ENCODE peak calls at places on chromosome X, in four cellular contexts. Y is uterus, K is brain microvascular endothelial cell, D is cardiac fibroblast. H is an unnamed sample.
A peak's percentile ranks its signal among the peaks of the same experiment; 100 is the strongest.

GRCh38 chrX:41334866-41335589 is 1.1 kb downstream of the DDX3X start:
- DNase-seq in Y (peak; percentile 74), K (peak; percentile 29), D (peak; percentile 53), H (peak; percentile 72)

GRCh38 chrX:38675856-38676255 is 114.5 kb downstream of the TSPAN7 start:
- DNase-seq in Y (no peak), K (no peak), D (no peak), H (no peak)

GRCh38 chrX:104108955-104109354 is 3.4 kb upstream of the ZCCHC18 start:
- DNase-seq in Y (no peak), K (no peak), D (no peak), H (no peak)

GRCh38 chrX:97397371-97397770 is 513.7 kb downstream of the RPA4 start:
- DNase-seq in Y (no peak), K (peak; percentile 59), D (peak; percentile 51), H (peak; percentile 91)

GRCh38 chrX:123450217-123450616 is 266.1 kb downstream of the GRIA3 start:
- DNase-seq in Y (no peak), K (no peak), D (peak; percentile 28), H (peak; percentile 6)

GRCh38 chrX:102957751-102958150 is 20.7 kb downstream of the RAB40AL start:
- DNase-seq in Y (no peak), K (no peak), D (peak; percentile 5), H (peak; percentile 8)

GRCh38 chrX:375181-376036 is 11.3 kb downstream of the PPP2R3B start:
- DNase-seq in Y (no peak), K (no peak), D (no peak), H (no peak)

GRCh38 chrX:123773258-123773978 is 40.6 kb upstream of the THOC2 start:
- DNase-seq in Y (no peak), K (no peak), D (peak; percentile 34), H (no peak)

GRCh38 chrX:31012509-31013025 is 59.3 kb downstream of the FTHL17 start:
- DNase-seq in Y (no peak), K (no peak), D (no peak), H (no peak)

GRCh38 chrX:48465336-48465933 is 4.6 kb downstream of the SLC38A5 start:
- DNase-seq in Y (no peak), K (peak; percentile 89), D (peak; percentile 90), H (peak; percentile 81)

GRCh38 chrX:1205681-1206611 is 6.5 kb downstream of the CRLF2 start:
- DNase-seq in Y (no peak), K (peak; percentile 68), D (peak; percentile 85), H (peak; percentile 60)

GRCh38 chrX:48998391-48998790 is 3.7 kb downstream of the GRIPAP1 start:
- DNase-seq in Y (no peak), K (no peak), D (peak; percentile 0), H (no peak)

GRCh38 chrX:128781506-128781905 is 729.3 kb upstream of the ACTRT1 start:
- DNase-seq in Y (no peak), K (no peak), D (no peak), H (no peak)

GRCh38 chrX:48045410-48046311 is 25.8 kb downstream of the ZNF630 start:
- DNase-seq in Y (peak; percentile 74), K (peak; percentile 69), D (peak; percentile 68), H (peak; percentile 93)

GRCh38 chrX:48474127-48474526 is 1.9 kb upstream of the FTSJ1 start:
- DNase-seq in Y (no peak), K (no peak), D (peak; percentile 47), H (no peak)

GRCh38 chrX:118420462-118420861 is 74.6 kb downstream of the WDR44 start:
- DNase-seq in Y (no peak), K (peak; percentile 46), D (peak; percentile 55), H (peak; percentile 82)

GRCh38 chrX:69991685-69992084 is 58.1 kb downstream of the AWAT2 start:
- DNase-seq in Y (no peak), K (no peak), D (no peak), H (no peak)

GRCh38 chrX:17361620-17362019 is 13.4 kb upstream of the NHS start:
- DNase-seq in Y (no peak), K (no peak), D (no peak), H (no peak)
- TF ChIP-seq CTCF in Y (no peak), K (peak; percentile 50), D (no peak), H (peak; percentile 13)

DNA sequence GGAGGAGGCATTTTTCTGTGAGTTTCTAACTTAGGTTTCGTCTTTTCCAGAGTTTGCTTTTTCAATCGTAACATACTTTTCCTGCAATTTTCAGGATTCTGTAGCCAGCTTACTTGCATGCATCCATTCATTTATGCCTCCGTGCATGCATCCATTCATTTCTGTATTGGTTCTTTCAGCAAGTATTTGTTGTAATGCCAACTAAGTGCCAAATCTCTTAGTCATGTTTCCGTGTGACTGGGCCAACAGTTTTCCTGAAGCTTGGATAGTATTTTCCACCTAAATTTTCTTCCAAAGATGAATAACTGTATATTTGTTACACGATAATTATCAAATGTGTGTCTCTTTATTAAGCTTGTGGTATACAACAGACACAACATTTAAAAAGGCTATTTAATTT is 41.5 kb downstream of the CBLL2 start:
- DNase-seq in Y (no peak), K (no peak), D (peak; percentile 5), H (no peak)
- H3K4me3 ChIP-seq in Y (no peak overlapping the region), K (no peak overlapping the region), D (no peak overlapping the region), H (no peak overlapping the region)

GRCh38 chrX:18709833-18710232 is 2.4 kb downstream of the PPEF1 start:
- DNase-seq in Y (no peak), K (no peak), D (no peak), H (no peak)
- TF ChIP-seq CTCF in Y (no peak), K (no peak), D (no peak), H (no peak)

DNA sequence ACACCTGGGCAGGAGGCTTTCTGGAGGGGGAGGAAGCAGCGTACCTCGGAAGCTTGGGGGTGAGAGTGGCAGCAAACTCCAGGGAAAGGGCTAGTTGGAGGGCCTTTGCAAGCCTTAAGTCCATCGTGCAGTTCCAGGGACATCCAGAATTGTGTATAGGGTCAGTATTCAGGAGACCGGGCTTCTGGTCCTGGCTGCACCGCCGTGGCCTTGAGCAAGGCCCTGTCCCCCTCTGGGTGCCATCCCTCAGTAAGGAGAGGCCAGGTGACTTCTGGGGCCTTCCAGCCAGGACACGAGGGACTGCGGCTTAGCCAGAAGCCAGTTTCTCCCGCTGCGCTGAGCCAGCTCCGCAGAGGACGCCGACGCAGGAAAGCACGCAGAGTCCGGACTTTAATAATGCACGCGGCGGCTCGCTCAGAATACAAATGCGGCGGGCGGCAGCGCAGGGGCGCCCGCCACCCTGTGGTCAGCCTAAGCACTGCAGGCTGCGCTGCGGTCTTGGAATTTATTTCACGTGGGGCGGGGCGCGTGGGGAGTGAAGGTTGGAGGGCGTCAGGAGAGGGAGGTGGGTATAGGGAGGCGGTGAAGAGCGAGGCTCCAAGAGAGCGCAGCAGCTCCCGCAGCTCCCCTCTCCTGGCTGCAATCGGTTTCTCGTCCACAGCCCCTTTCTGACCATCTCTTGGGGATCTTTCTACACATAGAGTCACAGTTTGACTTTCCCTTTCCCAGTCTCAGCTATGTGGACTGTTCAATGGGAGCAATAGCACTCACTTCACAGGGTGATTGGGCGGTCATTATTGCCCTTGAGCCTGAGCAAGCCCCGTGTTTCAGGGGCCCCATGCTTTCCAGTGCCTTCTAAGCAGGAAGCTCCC is 94.1 kb upstream of the GPR50 start:
- DNase-seq in Y (peak; percentile 53), K (peak; percentile 47), D (peak; percentile 52), H (peak; percentile 37)
- H3K4me3 ChIP-seq in Y (no peak overlapping the region), K (peak overlapping the region; percentile 15), D (no peak overlapping the region), H (peak overlapping the region; percentile 25)

GRCh38 chrX:135974279-135974856 is 580 bp upstream of the MMGT1 start:
- DNase-seq in Y (peak; percentile 68), K (no peak), D (peak; percentile 55), H (peak; percentile 77)

GRCh38 chrX:135973548-135974278 is at the start of gene MMGT1:
- DNase-seq in Y (peak; percentile 81), K (peak; percentile 81), D (peak; percentile 83), H (peak; percentile 86)

GRCh38 chrX:135977611-135978010 is 3.8 kb upstream of the MMGT1 start:
- DNase-seq in Y (no peak), K (no peak), D (peak; percentile 61), H (peak; percentile 71)

GRCh38 chrX:135975421-135975820 is 1.6 kb upstream of the MMGT1 start:
- DNase-seq in Y (no peak), K (no peak), D (no peak), H (no peak)

GRCh38 chrX:135973025-135973547 is 702 bp downstream of the MMGT1 start:
- DNase-seq in Y (no peak), K (peak; percentile 8), D (peak; percentile 42), H (peak; percentile 19)
- TF ChIP-seq CTCF in Y (no peak), K (no peak), D (peak; percentile 18), H (no peak)

DNA sequence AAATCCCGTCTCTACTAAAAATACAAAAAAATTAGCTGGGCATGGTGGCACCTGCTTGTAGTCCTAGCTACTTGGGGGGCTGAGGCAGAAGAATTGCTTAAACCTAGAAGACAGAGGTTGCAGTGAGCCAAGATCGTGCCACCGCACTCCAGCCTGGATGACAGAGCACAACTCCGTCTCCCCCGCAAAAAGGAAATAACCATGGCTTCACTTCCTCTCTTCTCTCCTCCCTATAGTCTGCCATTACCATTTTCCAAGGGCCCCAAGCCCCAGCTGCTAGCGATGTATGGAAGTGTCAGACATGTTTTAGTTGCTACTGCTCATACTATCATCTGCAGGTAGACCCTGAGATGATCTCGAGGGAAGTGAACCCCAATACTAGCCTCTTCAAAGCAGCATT is 177.3 kb upstream of the FAM9B start:
- DNase-seq in Y (no peak), K (no peak), D (no peak), H (no peak)
- H3K4me3 ChIP-seq in Y (no peak overlapping the region), K (no peak overlapping the region), D (no peak overlapping the region), H (no peak overlapping the region)

DNA sequence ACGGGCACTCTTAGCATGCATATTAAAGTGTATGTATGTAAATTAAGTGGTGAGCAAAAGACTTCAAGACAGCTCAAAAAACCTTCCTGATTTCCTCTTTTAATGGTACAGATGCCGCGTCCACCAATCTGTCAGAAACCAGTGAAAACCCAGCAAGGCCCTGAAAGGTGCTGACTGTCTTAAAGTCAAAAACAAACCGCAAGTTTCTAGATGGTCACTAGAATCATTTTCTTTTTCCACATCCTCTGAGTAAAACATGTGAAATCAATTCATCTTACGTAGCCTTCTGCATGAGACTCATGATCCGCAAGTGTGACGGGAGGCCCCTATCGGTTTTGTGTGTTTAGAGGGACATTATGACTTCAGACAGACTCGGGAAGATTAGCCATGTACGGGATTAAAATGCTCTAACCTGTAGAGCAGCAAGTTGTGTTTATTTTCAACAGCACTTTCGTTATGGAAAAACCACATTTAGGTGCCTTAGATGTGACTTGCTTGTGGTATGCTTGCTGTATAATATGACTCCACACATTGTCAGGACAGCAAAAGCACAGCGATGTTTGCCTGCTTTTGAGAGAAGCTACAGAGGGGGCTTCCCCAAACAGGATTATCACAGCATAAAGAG is 88.2 kb upstream of the STS start:
- DNase-seq in Y (no peak), K (no peak), D (no peak), H (no peak)
- TF ChIP-seq CTCF in Y (no peak), K (no peak), D (no peak), H (no peak)

H was measured in fibroblast of villous mesenchyme.